ENCODE peak calls at places on chromosome 10, in five cellular contexts. S is tibial nerve, O is heart right ventricle, I is GM12865, F is ecto neural progenitor cell. P is an unnamed sample.

GRCh38 chr10:60098676-60099601 is 192.6 kb upstream of the CCDC6 start:
- DNase-seq in S (no peak), F (no peak), I (peak; percentile 41), O (no peak), P (no peak)

GRCh38 chr10:118342638-118343020 is 505 bp upstream of the FAM204A start:
- DNase-seq in S (no peak), I (no peak), F (no peak), O (no peak), P (no peak)

GRCh38 chr10:35913628-35914027 is 271.5 kb upstream of the FZD8 start:
- DNase-seq in S (no peak), F (no peak), I (no peak), O (no peak), P (no peak)

GRCh38 chr10:105112862-105113261 is 471.8 kb downstream of the SORCS3 start:
- DNase-seq in F (no peak), I (no peak), O (no peak), S (no peak), P (no peak)

GRCh38 chr10:79342295-79342761 is 4.9 kb upstream of the PPIF start:
- DNase-seq in O (no peak), F (no peak), I (no peak), S (no peak), P (peak; percentile 9)

GRCh38 chr10:75404335-75405200 is 3.0 kb upstream of the ZNF503 start:
- DNase-seq in O (peak; percentile 26), I (no peak), F (peak; percentile 79), S (no peak), P (peak; percentile 46)

GRCh38 chr10:114491419-114491818 is 87.1 kb upstream of the AFAP1L2 start:
- DNase-seq in S (peak; percentile 68), O (no peak), F (no peak), I (no peak), P (peak; percentile 60)

GRCh38 chr10:113044015-113044755 is 94.1 kb downstream of the TCF7L2 start:
- DNase-seq in I (no peak), F (no peak), O (no peak), S (no peak), P (no peak)

GRCh38 chr10:34156781-34157425 is 658.2 kb downstream of the PARD3 start:
- DNase-seq in F (no peak), I (no peak), S (no peak), O (no peak), P (peak; percentile 54)

GRCh38 chr10:87092861-87093460 is 1.7 kb downstream of the GLUD1 start:
- DNase-seq in I (peak; percentile 54), F (peak; percentile 53), S (no peak), O (no peak), P (no peak)

GRCh38 chr10:30000802-30001571 is 58.4 kb downstream of the JCAD start:
- DNase-seq in O (no peak), S (peak; percentile 78), I (no peak), F (no peak), P (peak; percentile 88)

GRCh38 chr10:82814635-82815034 is 939.6 kb downstream of the NRG3 start:
- DNase-seq in I (peak; percentile 12), F (no peak), S (no peak), O (no peak), P (no peak)

GRCh38 chr10:27614776-27615175 is 110.7 kb downstream of the RAB18 start:
- DNase-seq in S (no peak), F (no peak), O (no peak), I (no peak), P (no peak)

GRCh38 chr10:24481241-24481640 is 242.4 kb downstream of the ARHGAP21 start:
- DNase-seq in F (no peak), I (no peak), O (no peak), S (no peak), P (no peak)

GRCh38 chr10:4265964-4266363 is 481.0 kb upstream of the KLF6 start:
- DNase-seq in F (no peak), I (no peak), S (no peak), O (no peak), P (no peak)

GRCh38 chr10:98778277-98778759 is 331.6 kb upstream of the HPS1 start:
- DNase-seq in F (no peak), I (peak; percentile 7), S (no peak), O (no peak), P (no peak)

GRCh38 chr10:81872206-81872605 is 2.8 kb upstream of the NRG3 start:
- DNase-seq in S (no peak), F (no peak), I (no peak), O (no peak), P (no peak)

GRCh38 chr10:77637474-77637985 is at the start of gene KCNMA1:
- DNase-seq in O (no peak), I (peak; percentile 23), S (no peak), F (peak; percentile 63), P (peak; percentile 56)

GRCh38 chr10:31586708-31587107 is 267.7 kb downstream of the ZEB1 start:
- DNase-seq in I (peak; percentile 43), F (no peak), S (no peak), O (no peak), P (no peak)